ENCODE peak calls at places on chromosome X, in six cellular contexts. One of them, this sample, is unnamed.

GRCh38 chrX:39163585-39163984 is 362.3 kb downstream of the MID1IP1 start:
- DNase-seq in activated CD8-positive, alpha-beta memory T cell treated with anti-CD3 and anti-CD28 coated beads, Interleukin-2, amount 50 U/mL, for 4 hours: no peak
- DNase-seq in lower lobe of right lung: no peak
- DNase-seq in activated naive CD8-positive, alpha-beta T cell treated with anti-CD3 and anti-CD28 coated beads, Interleukin-2, amount 50 U/mL, for 24 hours: no peak
- DNase-seq in IMR-90: no peak
- DNase-seq in MM.1S: no peak
- DNase-seq in this sample: no peak

GRCh38 chrX:130915302-130915701 is 12.3 kb upstream of the ENOX2 start:
- DNase-seq in lower lobe of right lung: no peak
- DNase-seq in IMR-90: peak
- DNase-seq in MM.1S: no peak
- DNase-seq in activated CD8-positive, alpha-beta memory T cell treated with anti-CD3 and anti-CD28 coated beads, Interleukin-2, amount 50 U/mL, for 4 hours: no peak
- DNase-seq in activated naive CD8-positive, alpha-beta T cell treated with anti-CD3 and anti-CD28 coated beads, Interleukin-2, amount 50 U/mL, for 24 hours: no peak
- DNase-seq in this sample: peak

GRCh38 chrX:71604141-71604540 is 14.2 kb downstream of the CXCR3 start:
- DNase-seq in lower lobe of right lung: no peak
- DNase-seq in activated CD8-positive, alpha-beta memory T cell treated with anti-CD3 and anti-CD28 coated beads, Interleukin-2, amount 50 U/mL, for 4 hours: no peak
- DNase-seq in activated naive CD8-positive, alpha-beta T cell treated with anti-CD3 and anti-CD28 coated beads, Interleukin-2, amount 50 U/mL, for 24 hours: no peak
- DNase-seq in MM.1S: no peak
- DNase-seq in IMR-90: peak
- DNase-seq in this sample: no peak

GRCh38 chrX:153970398-153971123 is 1.1 kb downstream of the HCFC1 start:
- DNase-seq in activated CD8-positive, alpha-beta memory T cell treated with anti-CD3 and anti-CD28 coated beads, Interleukin-2, amount 50 U/mL, for 4 hours: no peak
- DNase-seq in MM.1S: peak
- DNase-seq in activated naive CD8-positive, alpha-beta T cell treated with anti-CD3 and anti-CD28 coated beads, Interleukin-2, amount 50 U/mL, for 24 hours: no peak
- DNase-seq in lower lobe of right lung: no peak
- DNase-seq in IMR-90: peak
- DNase-seq in this sample: peak

GRCh38 chrX:45851434-45851991 is 650.8 kb upstream of the DIPK2B start:
- DNase-seq in MM.1S: peak
- DNase-seq in activated CD8-positive, alpha-beta memory T cell treated with anti-CD3 and anti-CD28 coated beads, Interleukin-2, amount 50 U/mL, for 4 hours: peak
- DNase-seq in IMR-90: no peak
- DNase-seq in lower lobe of right lung: peak
- DNase-seq in activated naive CD8-positive, alpha-beta T cell treated with anti-CD3 and anti-CD28 coated beads, Interleukin-2, amount 50 U/mL, for 24 hours: peak
- DNase-seq in this sample: peak

GRCh38 chrX:39894626-39895025 is 203.1 kb downstream of the BCOR start:
- DNase-seq in activated CD8-positive, alpha-beta memory T cell treated with anti-CD3 and anti-CD28 coated beads, Interleukin-2, amount 50 U/mL, for 4 hours: no peak
- DNase-seq in MM.1S: no peak
- DNase-seq in lower lobe of right lung: peak
- DNase-seq in IMR-90: no peak
- DNase-seq in activated naive CD8-positive, alpha-beta T cell treated with anti-CD3 and anti-CD28 coated beads, Interleukin-2, amount 50 U/mL, for 24 hours: no peak
- DNase-seq in this sample: no peak

GRCh38 chrX:63735882-63736281 is 49.1 kb downstream of the ARHGEF9 start:
- DNase-seq in activated CD8-positive, alpha-beta memory T cell treated with anti-CD3 and anti-CD28 coated beads, Interleukin-2, amount 50 U/mL, for 4 hours: no peak
- DNase-seq in MM.1S: no peak
- DNase-seq in activated naive CD8-positive, alpha-beta T cell treated with anti-CD3 and anti-CD28 coated beads, Interleukin-2, amount 50 U/mL, for 24 hours: no peak
- DNase-seq in lower lobe of right lung: no peak
- DNase-seq in IMR-90: no peak
- DNase-seq in this sample: no peak

GRCh38 chrX:53316860-53317237 is 35.5 kb upstream of the IQSEC2 start:
- DNase-seq in lower lobe of right lung: no peak
- DNase-seq in activated CD8-positive, alpha-beta memory T cell treated with anti-CD3 and anti-CD28 coated beads, Interleukin-2, amount 50 U/mL, for 4 hours: no peak
- DNase-seq in MM.1S: no peak
- DNase-seq in IMR-90: no peak
- DNase-seq in activated naive CD8-positive, alpha-beta T cell treated with anti-CD3 and anti-CD28 coated beads, Interleukin-2, amount 50 U/mL, for 24 hours: no peak
- DNase-seq in this sample: no peak

GRCh38 chrX:129655547-129656248 is 942 bp upstream of the APLN start:
- DNase-seq in activated CD8-positive, alpha-beta memory T cell treated with anti-CD3 and anti-CD28 coated beads, Interleukin-2, amount 50 U/mL, for 4 hours: no peak
- DNase-seq in activated naive CD8-positive, alpha-beta T cell treated with anti-CD3 and anti-CD28 coated beads, Interleukin-2, amount 50 U/mL, for 24 hours: no peak
- DNase-seq in lower lobe of right lung: no peak
- DNase-seq in IMR-90: no peak
- DNase-seq in MM.1S: peak
- DNase-seq in this sample: no peak

GRCh38 chrX:18992829-18993228 is 8.9 kb upstream of the PHKA2 start:
- DNase-seq in MM.1S: no peak
- DNase-seq in activated naive CD8-positive, alpha-beta T cell treated with anti-CD3 and anti-CD28 coated beads, Interleukin-2, amount 50 U/mL, for 24 hours: no peak
- DNase-seq in IMR-90: no peak
- DNase-seq in lower lobe of right lung: no peak
- DNase-seq in activated CD8-positive, alpha-beta memory T cell treated with anti-CD3 and anti-CD28 coated beads, Interleukin-2, amount 50 U/mL, for 4 hours: no peak
- DNase-seq in this sample: no peak

GRCh38 chrX:104254442-104255115 is at the start of gene ESX1:
- DNase-seq in activated naive CD8-positive, alpha-beta T cell treated with anti-CD3 and anti-CD28 coated beads, Interleukin-2, amount 50 U/mL, for 24 hours: peak
- DNase-seq in MM.1S: no peak
- DNase-seq in IMR-90: no peak
- DNase-seq in lower lobe of right lung: no peak
- DNase-seq in activated CD8-positive, alpha-beta memory T cell treated with anti-CD3 and anti-CD28 coated beads, Interleukin-2, amount 50 U/mL, for 4 hours: no peak
- DNase-seq in this sample: peak

GRCh38 chrX:13581554-13581953 is 12.2 kb downstream of the EGFL6 start:
- DNase-seq in MM.1S: no peak
- DNase-seq in activated naive CD8-positive, alpha-beta T cell treated with anti-CD3 and anti-CD28 coated beads, Interleukin-2, amount 50 U/mL, for 24 hours: no peak
- DNase-seq in activated CD8-positive, alpha-beta memory T cell treated with anti-CD3 and anti-CD28 coated beads, Interleukin-2, amount 50 U/mL, for 4 hours: no peak
- DNase-seq in lower lobe of right lung: no peak
- DNase-seq in IMR-90: no peak
- DNase-seq in this sample: peak

GRCh38 chrX:134484039-134484438 is 24.1 kb downstream of the HPRT1 start:
- DNase-seq in lower lobe of right lung: no peak
- DNase-seq in activated naive CD8-positive, alpha-beta T cell treated with anti-CD3 and anti-CD28 coated beads, Interleukin-2, amount 50 U/mL, for 24 hours: no peak
- DNase-seq in IMR-90: peak
- DNase-seq in activated CD8-positive, alpha-beta memory T cell treated with anti-CD3 and anti-CD28 coated beads, Interleukin-2, amount 50 U/mL, for 4 hours: no peak
- DNase-seq in MM.1S: peak
- DNase-seq in this sample: peak